ENCODE peak calls at places on chromosomes 6 and 20, in ten cellular contexts. One of them, this sample, is unnamed.
A peak's percentile ranks its signal among the peaks of the same experiment; 100 is the strongest.

GRCh38 chr6:69791065-69791471 is 5.7 kb downstream of the LMBRD1 start:
- DNase-seq in NCI-H446: no peak
- DNase-seq in activated gamma-delta T cell treated with Interleukin-2 at 50 U/mL for 16 hours: no peak
- DNase-seq in left ventricle myocardium inferior: no peak
- DNase-seq in fibroblast of the conjunctiva: no peak
- DNase-seq in GM13977: no peak
- DNase-seq in NCI-H226: no peak
- DNase-seq in renal cortical epithelial cell: peak; percentile 88
- DNase-seq in ELF-1: no peak
- DNase-seq in NCI-H774: no peak
- DNase-seq in this sample: no peak

GRCh38 chr20:62887147-62887859 is 25.7 kb upstream of the TCFL5 start:
- DNase-seq in NCI-H446: no peak
- DNase-seq in activated gamma-delta T cell treated with Interleukin-2 at 50 U/mL for 16 hours: peak; percentile 29
- DNase-seq in left ventricle myocardium inferior: peak; percentile 66
- DNase-seq in fibroblast of the conjunctiva: peak; percentile 53
- DNase-seq in GM13977: no peak
- DNase-seq in NCI-H226: peak; percentile 70
- DNase-seq in renal cortical epithelial cell: peak; percentile 63
- DNase-seq in ELF-1: no peak
- DNase-seq in NCI-H774: peak; percentile 12
- DNase-seq in this sample: peak; percentile 73

GRCh38 chr6:19842030-19842429 is 4.9 kb downstream of the ID4 start:
- DNase-seq in NCI-H446: no peak
- DNase-seq in activated gamma-delta T cell treated with Interleukin-2 at 50 U/mL for 16 hours: no peak
- DNase-seq in left ventricle myocardium inferior: no peak
- DNase-seq in fibroblast of the conjunctiva: no peak
- DNase-seq in GM13977: no peak
- DNase-seq in NCI-H226: no peak
- DNase-seq in renal cortical epithelial cell: no peak
- DNase-seq in ELF-1: no peak
- DNase-seq in NCI-H774: no peak
- DNase-seq in this sample: no peak

GRCh38 chr6:118320652-118321051 is 227.4 kb upstream of the PLN start:
- DNase-seq in NCI-H446: peak; percentile 8
- DNase-seq in activated gamma-delta T cell treated with Interleukin-2 at 50 U/mL for 16 hours: no peak
- DNase-seq in left ventricle myocardium inferior: no peak
- DNase-seq in fibroblast of the conjunctiva: no peak
- DNase-seq in GM13977: no peak
- DNase-seq in NCI-H226: no peak
- DNase-seq in renal cortical epithelial cell: no peak
- DNase-seq in ELF-1: no peak
- DNase-seq in NCI-H774: no peak
- DNase-seq in this sample: no peak

GRCh38 chr6:139881251-139881650 is 506.8 kb upstream of the CITED2 start:
- DNase-seq in NCI-H446: no peak
- DNase-seq in activated gamma-delta T cell treated with Interleukin-2 at 50 U/mL for 16 hours: no peak
- DNase-seq in left ventricle myocardium inferior: no peak
- DNase-seq in fibroblast of the conjunctiva: no peak
- DNase-seq in GM13977: no peak
- DNase-seq in NCI-H226: no peak
- DNase-seq in renal cortical epithelial cell: no peak
- DNase-seq in ELF-1: no peak
- DNase-seq in NCI-H774: peak; percentile 63
- DNase-seq in this sample: no peak

GRCh38 chr6:37204014-37204751 is 34.2 kb downstream of the PIM1 start:
- DNase-seq in NCI-H446: no peak
- DNase-seq in activated gamma-delta T cell treated with Interleukin-2 at 50 U/mL for 16 hours: no peak
- DNase-seq in left ventricle myocardium inferior: no peak
- DNase-seq in fibroblast of the conjunctiva: peak; percentile 31
- DNase-seq in GM13977: no peak
- DNase-seq in NCI-H226: peak; percentile 74
- DNase-seq in renal cortical epithelial cell: peak; percentile 73
- DNase-seq in ELF-1: no peak
- DNase-seq in NCI-H774: no peak
- DNase-seq in this sample: peak; percentile 61

GRCh38 chr6:102417368-102417767 is 1023.9 kb downstream of the GRIK2 start:
- DNase-seq in NCI-H446: no peak
- DNase-seq in activated gamma-delta T cell treated with Interleukin-2 at 50 U/mL for 16 hours: no peak
- DNase-seq in left ventricle myocardium inferior: no peak
- DNase-seq in fibroblast of the conjunctiva: no peak
- DNase-seq in GM13977: no peak
- DNase-seq in NCI-H226: no peak
- DNase-seq in renal cortical epithelial cell: no peak
- DNase-seq in ELF-1: no peak
- DNase-seq in NCI-H774: no peak
- DNase-seq in this sample: no peak

GRCh38 chr6:28794175-28795002 is 129.4 kb downstream of the TRIM27 start:
- DNase-seq in NCI-H446: no peak
- DNase-seq in activated gamma-delta T cell treated with Interleukin-2 at 50 U/mL for 16 hours: no peak
- DNase-seq in left ventricle myocardium inferior: no peak
- DNase-seq in fibroblast of the conjunctiva: no peak
- DNase-seq in GM13977: no peak
- DNase-seq in NCI-H226: no peak
- DNase-seq in renal cortical epithelial cell: peak; percentile 33
- DNase-seq in ELF-1: peak; percentile 77
- DNase-seq in NCI-H774: no peak
- DNase-seq in this sample: no peak

GRCh38 chr20:14384411-14384810 is 47.0 kb upstream of the FLRT3 start:
- DNase-seq in NCI-H446: no peak
- DNase-seq in activated gamma-delta T cell treated with Interleukin-2 at 50 U/mL for 16 hours: no peak
- DNase-seq in left ventricle myocardium inferior: no peak
- DNase-seq in fibroblast of the conjunctiva: peak; percentile 8
- DNase-seq in GM13977: no peak
- DNase-seq in NCI-H226: peak; percentile 41
- DNase-seq in renal cortical epithelial cell: no peak
- DNase-seq in ELF-1: no peak
- DNase-seq in NCI-H774: no peak
- DNase-seq in this sample: no peak

GRCh38 chr6:152948150-152948768 is 34.6 kb downstream of the FBXO5 start:
- DNase-seq in NCI-H446: no peak
- DNase-seq in activated gamma-delta T cell treated with Interleukin-2 at 50 U/mL for 16 hours: no peak
- DNase-seq in left ventricle myocardium inferior: no peak
- DNase-seq in fibroblast of the conjunctiva: peak; percentile 33
- DNase-seq in GM13977: peak; percentile 34
- DNase-seq in NCI-H226: peak; percentile 9
- DNase-seq in renal cortical epithelial cell: peak; percentile 58
- DNase-seq in ELF-1: no peak
- DNase-seq in NCI-H774: peak; percentile 20
- DNase-seq in this sample: no peak

GRCh38 chr6:84638286-84638685 is 126.1 kb downstream of the TBX18 start:
- DNase-seq in NCI-H446: no peak
- DNase-seq in activated gamma-delta T cell treated with Interleukin-2 at 50 U/mL for 16 hours: no peak
- DNase-seq in left ventricle myocardium inferior: no peak
- DNase-seq in fibroblast of the conjunctiva: no peak
- DNase-seq in GM13977: no peak
- DNase-seq in NCI-H226: no peak
- DNase-seq in renal cortical epithelial cell: no peak
- DNase-seq in ELF-1: no peak
- DNase-seq in NCI-H774: no peak
- DNase-seq in this sample: no peak

GRCh38 chr6:170160628-170161611 is 130.0 kb downstream of the DLL1 start:
- DNase-seq in NCI-H446: no peak
- DNase-seq in activated gamma-delta T cell treated with Interleukin-2 at 50 U/mL for 16 hours: no peak
- DNase-seq in left ventricle myocardium inferior: no peak
- DNase-seq in fibroblast of the conjunctiva: no peak
- DNase-seq in GM13977: no peak
- DNase-seq in NCI-H226: no peak
- DNase-seq in renal cortical epithelial cell: no peak
- DNase-seq in ELF-1: no peak
- DNase-seq in NCI-H774: no peak
- DNase-seq in this sample: no peak

GRCh38 chr20:64167676-64168075 is 3.4 kb downstream of the MYT1 start:
- DNase-seq in NCI-H446: no peak
- DNase-seq in activated gamma-delta T cell treated with Interleukin-2 at 50 U/mL for 16 hours: no peak
- DNase-seq in left ventricle myocardium inferior: no peak
- DNase-seq in fibroblast of the conjunctiva: no peak
- DNase-seq in GM13977: no peak
- DNase-seq in NCI-H226: no peak
- DNase-seq in renal cortical epithelial cell: no peak
- DNase-seq in ELF-1: no peak
- DNase-seq in NCI-H774: no peak
- DNase-seq in this sample: no peak

GRCh38 chr20:57835462-57836455 is 125.9 kb upstream of the PMEPA1 start:
- DNase-seq in NCI-H446: no peak
- DNase-seq in activated gamma-delta T cell treated with Interleukin-2 at 50 U/mL for 16 hours: no peak
- DNase-seq in left ventricle myocardium inferior: no peak
- DNase-seq in fibroblast of the conjunctiva: no peak
- DNase-seq in GM13977: no peak
- DNase-seq in NCI-H226: no peak
- DNase-seq in renal cortical epithelial cell: no peak
- DNase-seq in ELF-1: peak; percentile 33
- DNase-seq in NCI-H774: no peak
- DNase-seq in this sample: no peak

GRCh38 chr6:135995160-135995898 is 143.8 kb downstream of the PDE7B start:
- DNase-seq in NCI-H446: no peak
- DNase-seq in activated gamma-delta T cell treated with Interleukin-2 at 50 U/mL for 16 hours: no peak
- DNase-seq in left ventricle myocardium inferior: no peak
- DNase-seq in fibroblast of the conjunctiva: peak; percentile 63
- DNase-seq in GM13977: no peak
- DNase-seq in NCI-H226: peak; percentile 40
- DNase-seq in renal cortical epithelial cell: peak; percentile 66
- DNase-seq in ELF-1: no peak
- DNase-seq in NCI-H774: no peak
- DNase-seq in this sample: no peak

GRCh38 chr6:16774437-16774836 is 13.2 kb upstream of the ATXN1 start:
- DNase-seq in NCI-H446: no peak
- DNase-seq in activated gamma-delta T cell treated with Interleukin-2 at 50 U/mL for 16 hours: no peak
- DNase-seq in left ventricle myocardium inferior: no peak
- DNase-seq in fibroblast of the conjunctiva: no peak
- DNase-seq in GM13977: no peak
- DNase-seq in NCI-H226: no peak
- DNase-seq in renal cortical epithelial cell: no peak
- DNase-seq in ELF-1: no peak
- DNase-seq in NCI-H774: no peak
- DNase-seq in this sample: no peak

GRCh38 chr6:41539204-41539603 is 7.0 kb upstream of the FOXP4 start:
- DNase-seq in NCI-H446: no peak
- DNase-seq in activated gamma-delta T cell treated with Interleukin-2 at 50 U/mL for 16 hours: no peak
- DNase-seq in left ventricle myocardium inferior: no peak
- DNase-seq in fibroblast of the conjunctiva: no peak
- DNase-seq in GM13977: no peak
- DNase-seq in NCI-H226: no peak
- DNase-seq in renal cortical epithelial cell: no peak
- DNase-seq in ELF-1: no peak
- DNase-seq in NCI-H774: no peak
- DNase-seq in this sample: no peak

GRCh38 chr20:1440024-1440423 is 26.6 kb downstream of the NSFL1C start:
- DNase-seq in NCI-H446: no peak
- DNase-seq in activated gamma-delta T cell treated with Interleukin-2 at 50 U/mL for 16 hours: no peak
- DNase-seq in left ventricle myocardium inferior: no peak
- DNase-seq in fibroblast of the conjunctiva: no peak
- DNase-seq in GM13977: no peak
- DNase-seq in NCI-H226: no peak
- DNase-seq in renal cortical epithelial cell: peak; percentile 30
- DNase-seq in ELF-1: peak; percentile 58
- DNase-seq in NCI-H774: no peak
- DNase-seq in this sample: peak; percentile 15

GRCh38 chr20:63659370-63659769 is 1.3 kb downstream of the RTEL1 start:
- DNase-seq in NCI-H446: no peak
- DNase-seq in activated gamma-delta T cell treated with Interleukin-2 at 50 U/mL for 16 hours: no peak
- DNase-seq in left ventricle myocardium inferior: no peak
- DNase-seq in fibroblast of the conjunctiva: no peak
- DNase-seq in GM13977: no peak
- DNase-seq in NCI-H226: no peak
- DNase-seq in renal cortical epithelial cell: peak; percentile 11
- DNase-seq in ELF-1: peak; percentile 63
- DNase-seq in NCI-H774: no peak
- DNase-seq in this sample: no peak

GRCh38 chr6:149834513-149835481 is 29.4 kb downstream of the LRP11 start:
- DNase-seq in NCI-H446: peak; percentile 39
- DNase-seq in activated gamma-delta T cell treated with Interleukin-2 at 50 U/mL for 16 hours: peak; percentile 79
- DNase-seq in left ventricle myocardium inferior: no peak
- DNase-seq in fibroblast of the conjunctiva: peak; percentile 62
- DNase-seq in GM13977: peak; percentile 63
- DNase-seq in NCI-H226: peak; percentile 70
- DNase-seq in renal cortical epithelial cell: peak; percentile 70
- DNase-seq in ELF-1: peak; percentile 81
- DNase-seq in NCI-H774: peak; percentile 34
- DNase-seq in this sample: no peak

GRCh38 chr6:29705389-29706231 is 17.6 kb upstream of the HLA-F start:
- DNase-seq in NCI-H446: no peak
- DNase-seq in activated gamma-delta T cell treated with Interleukin-2 at 50 U/mL for 16 hours: no peak
- DNase-seq in left ventricle myocardium inferior: no peak
- DNase-seq in fibroblast of the conjunctiva: peak; percentile 13
- DNase-seq in GM13977: no peak
- DNase-seq in NCI-H226: peak; percentile 32
- DNase-seq in renal cortical epithelial cell: peak; percentile 52
- DNase-seq in ELF-1: no peak
- DNase-seq in NCI-H774: no peak
- DNase-seq in this sample: peak; percentile 68

GRCh38 chr6:451336-451735 is 59.8 kb downstream of the IRF4 start:
- DNase-seq in NCI-H446: no peak
- DNase-seq in activated gamma-delta T cell treated with Interleukin-2 at 50 U/mL for 16 hours: no peak
- DNase-seq in left ventricle myocardium inferior: no peak
- DNase-seq in fibroblast of the conjunctiva: no peak
- DNase-seq in GM13977: no peak
- DNase-seq in NCI-H226: no peak
- DNase-seq in renal cortical epithelial cell: no peak
- DNase-seq in ELF-1: no peak
- DNase-seq in NCI-H774: no peak
- DNase-seq in this sample: no peak

GRCh38 chr6:1679691-1680068 is 70.0 kb downstream of the FOXC1 start:
- DNase-seq in NCI-H446: no peak
- DNase-seq in activated gamma-delta T cell treated with Interleukin-2 at 50 U/mL for 16 hours: no peak
- DNase-seq in left ventricle myocardium inferior: no peak
- DNase-seq in fibroblast of the conjunctiva: no peak
- DNase-seq in GM13977: no peak
- DNase-seq in NCI-H226: no peak
- DNase-seq in renal cortical epithelial cell: peak; percentile 67
- DNase-seq in ELF-1: no peak
- DNase-seq in NCI-H774: peak; percentile 32
- DNase-seq in this sample: no peak

GRCh38 chr6:139732451-139732850 is 358.0 kb upstream of the CITED2 start:
- DNase-seq in NCI-H446: no peak
- DNase-seq in activated gamma-delta T cell treated with Interleukin-2 at 50 U/mL for 16 hours: no peak
- DNase-seq in left ventricle myocardium inferior: no peak
- DNase-seq in fibroblast of the conjunctiva: peak; percentile 62
- DNase-seq in GM13977: no peak
- DNase-seq in NCI-H226: no peak
- DNase-seq in renal cortical epithelial cell: peak; percentile 93
- DNase-seq in ELF-1: no peak
- DNase-seq in NCI-H774: no peak
- DNase-seq in this sample: no peak

GRCh38 chr20:21229163-21229562 is 74.0 kb upstream of the XRN2 start:
- DNase-seq in NCI-H446: no peak
- DNase-seq in activated gamma-delta T cell treated with Interleukin-2 at 50 U/mL for 16 hours: no peak
- DNase-seq in left ventricle myocardium inferior: no peak
- DNase-seq in fibroblast of the conjunctiva: no peak
- DNase-seq in GM13977: no peak
- DNase-seq in NCI-H226: peak; percentile 11
- DNase-seq in renal cortical epithelial cell: peak; percentile 27
- DNase-seq in ELF-1: no peak
- DNase-seq in NCI-H774: no peak
- DNase-seq in this sample: no peak

GRCh38 chr20:41094656-41095055 is 42.7 kb upstream of the PLCG1 start:
- DNase-seq in NCI-H446: no peak
- DNase-seq in activated gamma-delta T cell treated with Interleukin-2 at 50 U/mL for 16 hours: no peak
- DNase-seq in left ventricle myocardium inferior: no peak
- DNase-seq in fibroblast of the conjunctiva: no peak
- DNase-seq in GM13977: no peak
- DNase-seq in NCI-H226: peak; percentile 52
- DNase-seq in renal cortical epithelial cell: no peak
- DNase-seq in ELF-1: no peak
- DNase-seq in NCI-H774: no peak
- DNase-seq in this sample: no peak

GRCh38 chr20:35907017-35907685 is 47.2 kb downstream of the SCAND1 start:
- DNase-seq in NCI-H446: no peak
- DNase-seq in activated gamma-delta T cell treated with Interleukin-2 at 50 U/mL for 16 hours: no peak
- DNase-seq in left ventricle myocardium inferior: peak; percentile 49
- DNase-seq in fibroblast of the conjunctiva: no peak
- DNase-seq in GM13977: no peak
- DNase-seq in NCI-H226: no peak
- DNase-seq in renal cortical epithelial cell: no peak
- DNase-seq in ELF-1: no peak
- DNase-seq in NCI-H774: no peak
- DNase-seq in this sample: no peak

GRCh38 chr6:133240511-133241087 is 558 bp upstream of the EYA4 start:
- DNase-seq in NCI-H446: no peak
- DNase-seq in activated gamma-delta T cell treated with Interleukin-2 at 50 U/mL for 16 hours: no peak
- DNase-seq in left ventricle myocardium inferior: peak; percentile 35
- DNase-seq in fibroblast of the conjunctiva: no peak
- DNase-seq in GM13977: peak; percentile 22
- DNase-seq in NCI-H226: peak; percentile 7
- DNase-seq in renal cortical epithelial cell: no peak
- DNase-seq in ELF-1: peak; percentile 65
- DNase-seq in NCI-H774: no peak
- DNase-seq in this sample: no peak

This sample was measured in mucosa of descending colon.